ENCODE peak calls at places on chromosomes 4 and X, in five cellular contexts. One of them, this sample, is unnamed.
A peak's percentile ranks its signal among the peaks of the same experiment; 100 is the strongest.

GRCh38 chrX:19593684-19594083 is 78.4 kb upstream of the MAP3K15 start:
- DNase-seq in choroid plexus epithelial cell: peak; percentile 68
- DNase-seq in kidney tubule cell: peak; percentile 39
- DNase-seq in iris pigment epithelial cell: peak; percentile 45
- DNase-seq in NCI-H345: peak; percentile 4
- DNase-seq in this sample: peak; percentile 55

GRCh38 chr4:156128616-156129015 is 174.9 kb upstream of the CTSO start:
- DNase-seq in choroid plexus epithelial cell: no peak
- DNase-seq in kidney tubule cell: no peak
- DNase-seq in iris pigment epithelial cell: no peak
- DNase-seq in NCI-H345: no peak
- DNase-seq in this sample: peak; percentile 76

GRCh38 chrX:147376601-147377387 is 534.9 kb upstream of the FMR1 start:
- DNase-seq in choroid plexus epithelial cell: no peak
- DNase-seq in kidney tubule cell: no peak
- DNase-seq in iris pigment epithelial cell: no peak
- DNase-seq in NCI-H345: no peak
- DNase-seq in this sample: no peak

GRCh38 chr4:125085-125820 is 952 bp downstream of the ZNF718 start:
- DNase-seq in choroid plexus epithelial cell: peak; percentile 63
- DNase-seq in kidney tubule cell: peak; percentile 72
- DNase-seq in iris pigment epithelial cell: peak; percentile 65
- DNase-seq in NCI-H345: no peak
- DNase-seq in this sample: peak; percentile 41

GRCh38 chrX:8668797-8669196 is 63.1 kb downstream of the ANOS1 start:
- DNase-seq in choroid plexus epithelial cell: no peak
- DNase-seq in kidney tubule cell: peak; percentile 4
- DNase-seq in iris pigment epithelial cell: no peak
- DNase-seq in NCI-H345: no peak
- DNase-seq in this sample: peak; percentile 10

GRCh38 chr4:88102029-88102428 is 56.4 kb downstream of the ABCG2 start:
- DNase-seq in choroid plexus epithelial cell: no peak
- DNase-seq in kidney tubule cell: no peak
- DNase-seq in iris pigment epithelial cell: no peak
- DNase-seq in NCI-H345: no peak
- DNase-seq in this sample: no peak

GRCh38 chr4:158535130-158535614 is 13.5 kb downstream of the RXFP1 start:
- DNase-seq in choroid plexus epithelial cell: peak; percentile 79
- DNase-seq in kidney tubule cell: peak; percentile 86
- DNase-seq in iris pigment epithelial cell: peak; percentile 76
- DNase-seq in NCI-H345: no peak
- DNase-seq in this sample: peak; percentile 67

GRCh38 chr4:158346576-158346975 is 136.3 kb downstream of the TMEM144 start:
- DNase-seq in choroid plexus epithelial cell: no peak
- DNase-seq in kidney tubule cell: no peak
- DNase-seq in iris pigment epithelial cell: no peak
- DNase-seq in NCI-H345: no peak
- DNase-seq in this sample: no peak

This sample was measured in bronchial epithelial cell.